ENCODE peak calls at places on chromosomes 2 and 18, in nine cellular contexts. P is upper lobe of right lung; H is A549; N is A673; A is psoas muscle; M is spleen; W is CD8-positive, alpha-beta memory T cell; E is HCT116; S is brain microvascular endothelial cell. Y is an unnamed sample.

GRCh38 chr2:135963841-135964240 is 21.6 kb downstream of the DARS1 start:
- DNase-seq in W (no peak), N (no peak), P (no peak), H (no peak), M (no peak), A (no peak), E (peak; percentile 37), S (peak; percentile 19), Y (peak; percentile 30)

GRCh38 chr2:196592331-196592911 is 47.1 kb upstream of the CCDC150 start:
- DNase-seq in M (no peak), P (peak; percentile 66), E (no peak), H (no peak), N (peak; percentile 43), A (no peak), W (no peak), S (peak; percentile 43), Y (peak; percentile 49)

GRCh38 chr2:96789245-96789617 is 26.8 kb upstream of the CNNM3 start:
- DNase-seq in P (no peak), W (no peak), N (no peak), H (no peak), E (no peak), M (no peak), S (no peak), A (no peak), Y (no peak)

GRCh38 chr2:9538000-9538507 is 17.6 kb downstream of the ADAM17 start:
- DNase-seq in N (peak; percentile 68), H (peak; percentile 47), W (no peak), P (no peak), S (no peak), A (no peak), M (no peak), E (no peak), Y (no peak)

GRCh38 chr2:88638123-88638650 is 10.9 kb upstream of the EIF2AK3 start:
- DNase-seq in N (peak; percentile 49), E (no peak), P (no peak), M (no peak), S (no peak), H (no peak), W (no peak), A (no peak), Y (no peak)

GRCh38 chr2:69559696-69560482 is 83.7 kb downstream of the AAK1 start:
- DNase-seq in A (no peak), H (peak; percentile 72), W (no peak), M (no peak), N (peak; percentile 37), S (peak; percentile 41), E (peak; percentile 66), P (no peak), Y (no peak)

GRCh38 chr18:5515007-5515744 is 28.6 kb downstream of the EPB41L3 start:
- DNase-seq in W (no peak), M (no peak), E (no peak), S (no peak), N (no peak), H (no peak), P (no peak), A (no peak), Y (no peak)

GRCh38 chr2:205187731-205188130 is 494.6 kb upstream of the NRP2 start:
- DNase-seq in S (no peak), H (no peak), M (no peak), W (no peak), A (no peak), E (no peak), P (no peak), N (no peak), Y (no peak)

GRCh38 chr2:230873670-230874401 is 9.1 kb downstream of the ITM2C start:
- DNase-seq in E (no peak), P (peak; percentile 58), W (no peak), A (no peak), H (no peak), M (peak; percentile 89), N (no peak), S (no peak), Y (no peak)

GRCh38 chr2:74550231-74550630 is 3.5 kb downstream of the LOXL3 start:
- DNase-seq in P (no peak), W (no peak), S (no peak), H (no peak), E (no peak), M (no peak), N (no peak), A (no peak), Y (no peak)

GRCh38 chr2:156649596-156649995 is 213.4 kb downstream of the GPD2 start:
- DNase-seq in A (peak; percentile 64), M (no peak), E (no peak), N (no peak), W (no peak), P (no peak), S (no peak), H (no peak), Y (no peak)

GRCh38 chr2:153519260-153519875 is 40.8 kb upstream of the RPRM start:
- DNase-seq in N (peak; percentile 71), P (peak; percentile 64), M (no peak), H (peak; percentile 7), S (peak; percentile 29), W (peak; percentile 11), E (peak; percentile 55), A (peak; percentile 61), Y (peak; percentile 80)

DNA sequence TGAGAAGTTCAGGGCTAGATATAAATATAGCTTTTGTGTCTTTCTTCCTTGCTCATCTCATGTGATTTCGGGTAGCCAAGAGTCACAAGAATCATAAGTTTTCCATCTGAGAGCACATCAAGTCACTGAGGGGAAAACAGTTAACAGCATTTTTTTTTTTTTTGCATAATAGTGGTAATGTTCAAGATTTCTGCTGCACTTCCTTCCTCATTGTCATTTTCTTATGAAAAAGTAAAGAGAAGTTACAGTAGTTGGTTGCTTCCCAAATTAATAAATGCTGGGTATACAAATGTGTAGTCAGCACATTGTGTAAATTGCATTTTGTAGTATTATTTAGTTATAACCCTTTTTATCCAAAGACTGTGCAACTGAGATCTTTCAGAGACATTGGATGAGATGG is 93.6 kb downstream of the ZEB2 start:
- DNase-seq in P (no peak), H (no peak), W (no peak), M (no peak), E (no peak), S (no peak), N (no peak), A (no peak), Y (no peak)
- H3K27ac ChIP-seq in P (peak overlapping the region; percentile 32), H (no peak overlapping the region), W (no peak overlapping the region), M (peak overlapping the region; percentile 44), E (no peak overlapping the region), S (peak overlapping the region; percentile 50), N (peak overlapping the region; percentile 7), A (no peak overlapping the region), Y (no peak overlapping the region)

GRCh38 chr2:222399038-222399783 is 25.1 kb upstream of the SGPP2 start:
- DNase-seq in H (no peak), A (no peak), E (no peak), P (no peak), S (no peak), N (no peak), W (no peak), M (no peak), Y (no peak)
- H3K27ac ChIP-seq in H (no peak overlapping the region), A (peak overlapping the region; percentile 24), E (no peak overlapping the region), P (no peak overlapping the region), S (no peak overlapping the region), N (no peak overlapping the region), W (no peak overlapping the region), M (no peak overlapping the region), Y (no peak overlapping the region)

DNA sequence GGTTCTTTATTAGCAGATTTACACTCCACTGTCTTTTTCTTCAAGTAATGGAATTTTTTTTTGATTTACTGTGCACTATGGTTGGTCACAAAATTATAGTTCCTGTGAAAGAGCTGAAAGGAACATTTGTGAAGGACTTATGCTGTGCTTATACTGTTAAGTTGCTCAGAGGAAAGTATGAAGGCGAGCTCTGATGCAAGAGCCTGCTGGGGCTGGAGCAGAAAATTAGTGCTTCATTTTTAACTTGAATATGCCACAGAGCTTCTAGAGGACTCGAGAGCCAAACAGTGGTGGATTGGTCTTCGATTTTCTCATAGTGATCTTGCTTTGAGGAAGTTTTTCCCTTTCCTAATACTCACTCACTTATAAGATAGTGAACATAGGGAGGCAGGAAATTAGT is 20.0 kb downstream of the GATA6 start:
- DNase-seq in S (no peak), N (no peak), P (no peak), H (no peak), W (no peak), E (no peak), A (no peak), M (no peak), Y (no peak)
- H3K27ac ChIP-seq in S (peak overlapping the region; percentile 81), N (no peak overlapping the region), P (peak overlapping the region; percentile 70), H (no peak overlapping the region), W (no peak overlapping the region), E (no peak overlapping the region), A (no peak overlapping the region), M (no peak overlapping the region), Y (peak overlapping the region; percentile 94)

DNA sequence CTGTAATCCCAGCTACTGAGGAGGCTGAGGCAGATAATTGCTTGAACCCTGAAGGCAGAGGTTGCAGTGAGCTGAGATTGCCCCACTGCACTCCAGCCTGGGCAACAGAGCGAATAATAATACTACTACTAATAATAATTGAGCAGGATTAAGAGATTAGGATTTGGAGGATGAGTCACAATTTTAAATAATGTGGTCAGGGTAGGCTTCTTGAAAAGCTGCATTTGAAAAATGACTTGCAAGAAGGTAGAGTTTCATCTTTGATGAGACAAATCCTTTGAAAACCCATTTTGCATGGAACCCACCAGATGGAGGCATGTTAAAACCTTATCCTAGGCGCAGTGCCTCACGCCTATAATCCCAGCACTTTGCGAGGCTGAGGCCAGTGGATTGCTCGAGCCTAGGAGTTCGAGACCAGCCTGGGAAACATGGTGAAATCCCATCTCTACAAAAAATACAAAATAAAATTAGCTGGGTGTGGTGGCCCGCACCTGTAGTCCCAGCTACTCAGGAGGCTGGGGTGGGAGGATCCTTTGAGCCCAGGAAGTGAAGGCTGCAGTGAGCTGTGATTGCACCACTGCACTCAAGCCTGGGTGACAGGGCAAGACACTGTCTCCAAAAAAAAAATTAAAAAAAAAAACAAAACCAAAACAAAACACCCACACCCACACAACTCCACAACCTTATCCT is 3.2 kb upstream of the ATP8B1 start:
- DNase-seq in E (no peak), P (no peak), W (no peak), N (no peak), A (no peak), M (no peak), S (no peak), H (no peak), Y (no peak)
- H3K27ac ChIP-seq in E (no peak overlapping the region), P (no peak overlapping the region), W (no peak overlapping the region), N (peak overlapping the region; percentile 57), A (peak overlapping the region; percentile 38), M (no peak overlapping the region), S (no peak overlapping the region), H (peak overlapping the region; percentile 87), Y (peak overlapping the region; percentile 84)

Y was measured in aorta.